ENCODE peak calls at places on chromosomes 6 and 20, in four cellular contexts. E is stimulated activated CD8-positive, alpha-beta memory T cell treated with anti-CD3 and anti-CD28 coated beads, Interleukin-2, amount 100 ng/mL, for 48 hours; I is cardiac fibroblast; S is NCI-H774. M is an unnamed sample.

GRCh38 chr6:139367810-139368321 is 6.6 kb downstream of the CITED2 start:
- DNase-seq in E (no peak), I (peak; percentile 26), S (no peak), M (peak; percentile 60)

GRCh38 chr6:112432853-112433252 is 85.7 kb downstream of the RFPL4B start:
- DNase-seq in E (no peak), I (no peak), S (no peak), M (no peak)

GRCh38 chr6:11094411-11094851 is 797 bp downstream of the SMIM13 start:
- DNase-seq in E (peak; percentile 35), I (peak; percentile 46), S (no peak), M (peak; percentile 69)

GRCh38 chr6:20334334-20334733 is 67.3 kb upstream of the E2F3 start:
- DNase-seq in E (no peak), I (no peak), S (no peak), M (no peak)

GRCh38 chr6:3013486-3013885 is 13.8 kb downstream of the NQO2 start:
- DNase-seq in E (no peak), I (peak; percentile 53), S (no peak), M (peak; percentile 62)

GRCh38 chr20:911882-912600 is 4.1 kb downstream of the ANGPT4 start:
- DNase-seq in E (no peak), I (no peak), S (no peak), M (no peak)

GRCh38 chr20:967796-968742 is 34.0 kb downstream of the RSPO4 start:
- DNase-seq in E (no peak), I (peak; percentile 42), S (no peak), M (peak; percentile 5)

GRCh38 chr6:105757512-105758200 is 328.5 kb upstream of the PRDM1 start:
- DNase-seq in E (no peak), I (no peak), S (peak; percentile 67), M (no peak)

GRCh38 chr20:19236371-19237055 is 24.1 kb downstream of the SLC24A3 start:
- DNase-seq in E (no peak), I (no peak), S (no peak), M (no peak)

GRCh38 chr20:64079273-64080012 is at the start of gene RGS19:
- DNase-seq in E (peak; percentile 61), I (peak; percentile 76), S (peak; percentile 59), M (no peak)